ENCODE peak calls at places on chromosome 11, in five cellular contexts. I is GM23248, H is HCT116, B is PC-3, K is SK-N-SH. M is an unnamed sample.

GRCh38 chr11:77636738-77637344 is 753 bp downstream of the CLNS1A start:
- DNase-seq in B (no peak), H (no peak), I (peak; percentile 33), K (peak; percentile 35), M (no peak)

GRCh38 chr11:7484645-7485044 is 661 bp upstream of the OLFML1 start:
- DNase-seq in B (no peak), I (no peak), H (no peak), K (no peak), M (no peak)

GRCh38 chr11:6531267-6531752 is 34.2 kb downstream of the DNHD1 start:
- DNase-seq in I (peak; percentile 68), B (peak; percentile 60), H (peak; percentile 45), K (peak; percentile 61), M (no peak)

GRCh38 chr11:77854838-77855237 is 33.9 kb downstream of the AAMDC start:
- DNase-seq in H (no peak), K (no peak), B (no peak), I (no peak), M (no peak)

GRCh38 chr11:107076832-107077231 is 58.6 kb upstream of the GUCY1A2 start:
- DNase-seq in H (no peak), B (no peak), I (no peak), K (no peak), M (no peak)

GRCh38 chr11:126172596-126173038 is 38.8 kb downstream of the RPUSD4 start:
- DNase-seq in I (peak; percentile 85), B (no peak), H (no peak), K (no peak), M (no peak)

GRCh38 chr11:17063171-17064002 is 14.1 kb downstream of the RPS13 start:
- DNase-seq in H (peak; percentile 42), B (peak; percentile 73), I (peak; percentile 63), K (peak; percentile 79), M (peak; percentile 46)

GRCh38 chr11:125236072-125236825 is 71.7 kb downstream of the PKNOX2 start:
- DNase-seq in B (no peak), I (no peak), K (no peak), H (no peak), M (no peak)

GRCh38 chr11:108559904-108560303 is 33.7 kb downstream of the EXPH5 start:
- DNase-seq in H (no peak), I (peak; percentile 80), K (no peak), B (no peak), M (no peak)

GRCh38 chr11:11798586-11799438 is 43.0 kb upstream of the USP47 start:
- DNase-seq in H (peak; percentile 60), I (peak; percentile 81), K (peak; percentile 60), B (peak; percentile 84), M (peak; percentile 76)

GRCh38 chr11:70550456-70551195 is 152.3 kb downstream of the CTTN start:
- DNase-seq in H (no peak), K (no peak), I (no peak), B (no peak), M (no peak)
- H3K9ac ChIP-seq in H (no peak overlapping the region), K (no peak overlapping the region), I (no peak overlapping the region), B (no peak overlapping the region), M (no peak overlapping the region)

GRCh38 chr11:64774144-64774543 is 4.2 kb downstream of the SF1 start:
- DNase-seq in K (no peak), H (no peak), B (no peak), I (no peak), M (no peak)

GRCh38 chr11:64770120-64770519 is 8.2 kb downstream of the SF1 start:
- DNase-seq in B (no peak), I (no peak), K (no peak), H (no peak), M (no peak)

GRCh38 chr11:64769283-64769682 is 9.1 kb downstream of the SF1 start:
- DNase-seq in K (no peak), H (no peak), B (no peak), I (no peak), M (no peak)

GRCh38 chr11:64771861-64772260 is 6.5 kb downstream of the SF1 start:
- DNase-seq in K (no peak), I (no peak), H (no peak), B (no peak), M (no peak)

DNA sequence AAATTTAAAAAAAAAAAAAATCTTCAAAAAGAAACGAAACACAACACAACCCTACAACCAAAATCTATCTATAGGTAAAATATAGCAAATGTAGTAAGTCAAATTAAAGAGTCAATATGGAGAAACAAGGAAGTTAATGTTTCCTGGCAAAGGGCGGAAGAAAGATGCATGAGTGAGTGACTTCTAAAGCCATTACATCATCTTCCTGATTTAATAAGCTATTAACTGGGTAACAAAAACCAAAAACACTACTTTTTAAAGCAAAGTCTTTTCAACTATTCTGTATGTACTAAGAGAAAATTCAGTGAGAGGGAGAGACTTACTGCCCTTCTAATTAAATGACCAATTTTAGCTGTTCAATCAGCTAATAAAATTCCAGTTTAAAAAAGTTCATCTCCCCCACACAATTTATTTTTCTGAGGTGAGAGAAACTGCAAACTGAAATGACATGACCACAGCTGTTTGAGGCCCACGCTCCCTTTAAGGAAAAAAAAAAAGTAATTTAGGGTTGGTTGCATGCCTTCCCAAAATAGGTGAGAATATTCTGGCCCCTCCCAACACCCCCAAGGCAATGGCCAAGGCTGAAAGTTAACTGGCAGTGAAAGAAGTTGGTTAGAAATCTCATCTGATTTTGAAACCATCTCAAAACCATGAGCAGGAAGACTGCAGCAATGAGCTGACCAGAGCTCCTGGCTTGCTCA is 5.9 kb downstream of the SF1 start:
- DNase-seq in H (no peak), B (no peak), K (no peak), I (peak; percentile 33), M (peak; percentile 18)
- H3K4me1 ChIP-seq in H (peaks cover 13% of the 10 kb centered on the region), B (peaks cover 18% of the 10 kb centered on the region), K (peaks cover 12% of the 10 kb centered on the region), I (peaks cover 20% of the 10 kb centered on the region), M (peaks cover 39% of the 10 kb centered on the region)

GRCh38 chr11:3861698-3862097 is 6.2 kb downstream of the STIM1 start:
- DNase-seq in H (no peak), K (no peak), I (no peak), B (no peak), M (no peak)
- TF ChIP-seq EZH2phosphoT487 in H (no peak), K (no peak), I (no peak), B (no peak), M (no peak)

GRCh38 chr11:63761173-63761572 is 7.4 kb downstream of the ZFTA start:
- DNase-seq in H (no peak), B (no peak), K (no peak), I (no peak), M (no peak)
- H3K9ac ChIP-seq in H (no peak overlapping the region), B (no peak overlapping the region), K (no peak overlapping the region), I (no peak overlapping the region), M (no peak overlapping the region)

GRCh38 chr11:68469122-68469521 is 8.6 kb downstream of the PPP6R3 start:
- DNase-seq in B (no peak), I (no peak), K (no peak), H (no peak), M (no peak)

GRCh38 chr11:68469642-68470041 is 9.1 kb downstream of the PPP6R3 start:
- DNase-seq in H (no peak), I (no peak), B (no peak), K (no peak), M (no peak)

GRCh38 chr11:68471360-68472340 is 11.1 kb downstream of the PPP6R3 start:
- DNase-seq in I (peak; percentile 56), H (no peak), B (no peak), K (no peak), M (no peak)

GRCh38 chr11:68468217-68468828 is 7.8 kb downstream of the PPP6R3 start:
- DNase-seq in I (no peak), K (no peak), B (no peak), H (no peak), M (no peak)

DNA sequence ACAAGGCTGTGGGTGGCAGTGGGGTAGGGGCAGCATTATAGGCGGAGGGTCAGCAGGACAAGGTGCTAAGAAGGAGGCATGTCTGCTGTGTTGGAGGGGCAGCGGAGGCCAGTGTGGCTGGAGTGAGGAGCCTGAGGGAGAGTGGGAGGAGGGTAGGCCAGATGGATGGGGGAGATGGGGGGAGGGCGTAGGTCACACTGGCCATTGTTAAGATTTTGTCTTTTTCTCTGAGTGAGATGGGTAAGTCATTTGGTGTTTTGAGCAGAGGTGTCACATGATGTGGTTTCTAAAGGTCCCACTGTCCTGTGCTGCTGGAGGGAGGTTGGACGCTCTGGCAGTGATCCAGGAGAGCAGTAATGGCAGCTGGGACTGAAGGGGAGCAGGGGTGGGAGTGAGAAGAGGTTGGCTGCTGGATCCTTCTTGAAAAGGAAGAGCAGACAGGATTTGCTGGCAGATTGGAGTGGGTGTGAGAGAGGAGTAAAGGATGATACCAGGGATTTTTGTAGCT is 9.8 kb downstream of the PPP6R3 start:
- DNase-seq in B (no peak), H (no peak), K (peak; percentile 75), I (no peak), M (no peak)
- H3K4me1 ChIP-seq in B (no peaks in the 10 kb centered on the region), H (peaks cover 42% of the 10 kb centered on the region), K (peaks cover 16% of the 10 kb centered on the region), I (peaks cover 35% of the 10 kb centered on the region), M (peaks cover 23% of the 10 kb centered on the region)

GRCh38 chr11:65125197-65126056 is 3.3 kb downstream of the MRPL49 start:
- DNase-seq in I (no peak), H (no peak), B (no peak), K (no peak), M (no peak)
- TF ChIP-seq EZH2phosphoT487 in I (no peak), H (no peak), B (no peak), K (no peak), M (no peak)

GRCh38 chr11:47979378-47980092 is 824 bp upstream of the PTPRJ start:
- DNase-seq in H (no peak), B (no peak), I (no peak), K (peak; percentile 54), M (no peak)
- H3K9ac ChIP-seq in H (peak overlapping the region; percentile 77), B (no peak overlapping the region), I (peak overlapping the region; percentile 80), K (peak overlapping the region; percentile 67), M (no peak overlapping the region)

GRCh38 chr11:96217206-96217605 is 125.8 kb downstream of the MAML2 start:
- DNase-seq in K (no peak), I (no peak), B (no peak), H (no peak), M (no peak)
- H3K4me1 ChIP-seq in K (peaks cover 68% of the 10 kb centered on the region), I (peaks cover 66% of the 10 kb centered on the region), B (peaks cover 49% of the 10 kb centered on the region), H (peaks cover 9% of the 10 kb centered on the region), M (peaks cover 63% of the 10 kb centered on the region)